ENCODE peak calls at places on chromosomes 11 and 22, in five cellular contexts. D, I, O, T and J are unnamed samples. For H3K27me3, the result is how much of the 10 kb centered on the place peaks cover.

GRCh38 chr11:120563698-120564572 is 52.4 kb downstream of the GRIK4 start:
- DNase-seq in T (no peak), O (peak), D (no peak), I (no peak), J (peak)

GRCh38 chr11:20782771-20783170 is 113.4 kb downstream of the NELL1 start:
- DNase-seq in I (no peak), T (no peak), O (no peak), D (no peak), J (no peak)

GRCh38 chr11:34395916-34396555 is 38.2 kb upstream of the ABTB2 start:
- DNase-seq in I (peak), D (no peak), T (no peak), O (no peak), J (no peak)

GRCh38 chr22:30250713-30251267 is 4.2 kb upstream of the LIF start:
- DNase-seq in D (no peak), I (no peak), O (no peak), T (no peak), J (no peak)

GRCh38 chr11:83612891-83613766 is 327.0 kb upstream of the CCDC90B start:
- DNase-seq in T (no peak), O (no peak), I (no peak), D (no peak), J (no peak)

GRCh38 chr22:32904044-32904443 is 102.5 kb downstream of the TIMP3 start:
- DNase-seq in T (no peak), D (no peak), O (peak), I (no peak), J (peak)

GRCh38 chr11:1766719-1767398 is 3.1 kb upstream of the CTSD start:
- DNase-seq in O (no peak), T (peak), I (no peak), D (no peak), J (no peak)

GRCh38 chr11:11816511-11817319 is 25.1 kb upstream of the USP47 start:
- DNase-seq in T (no peak), D (no peak), O (no peak), I (no peak), J (peak)

GRCh38 chr11:36023922-36024321 is 80.1 kb downstream of the LDLRAD3 start:
- DNase-seq in I (no peak), O (no peak), D (no peak), T (no peak), J (no peak)

GRCh38 chr11:86418929-86419328 is 44.2 kb downstream of the CCDC81 start:
- DNase-seq in I (no peak), O (no peak), T (no peak), D (no peak), J (no peak)

GRCh38 chr11:111676878-111677585 is 74.8 kb downstream of the SIK2 start:
- DNase-seq in I (no peak), T (no peak), D (no peak), O (no peak), J (no peak)

GRCh38 chr11:105177658-105178057 is 38.1 kb upstream of the CARD18 start:
- DNase-seq in T (no peak), O (no peak), D (no peak), I (no peak), J (peak)

GRCh38 chr11:58801974-58802545 is 42.4 kb downstream of the GLYATL2 start:
- DNase-seq in T (no peak), D (no peak), O (no peak), I (no peak), J (no peak)

GRCh38 chr22:30459206-30460052 is 12.4 kb downstream of the SEC14L3 start:
- DNase-seq in T (no peak), O (no peak), D (no peak), I (no peak), J (peak)

GRCh38 chr11:78795862-78796261 is 221.2 kb upstream of the NARS2 start:
- DNase-seq in O (no peak), T (no peak), I (no peak), D (no peak), J (no peak)

GRCh38 chr11:108743851-108744250 is 79.0 kb downstream of the DDX10 start:
- DNase-seq in D (no peak), T (no peak), O (no peak), I (no peak), J (no peak)

GRCh38 chr11:16239130-16240105 is 116.9 kb downstream of the SOX6 start:
- DNase-seq in I (no peak), T (no peak), D (no peak), O (no peak), J (no peak)

GRCh38 chr11:82049199-82049598 is 684.5 kb downstream of the FAM181B start:
- DNase-seq in O (no peak), I (no peak), D (no peak), T (no peak), J (no peak)

GRCh38 chr11:116510886-116511650 is 261.7 kb downstream of the BUD13 start:
- DNase-seq in I (no peak), D (peak), T (no peak), O (no peak), J (no peak)

GRCh38 chr22:19522881-19523239 is 1.4 kb downstream of the CLDN5 start:
- DNase-seq in D (no peak), T (no peak), O (no peak), I (no peak), J (no peak)

GRCh38 chr11:4441500-4441899 is 7.6 kb upstream of the OR52K2 start:
- DNase-seq in D (no peak), O (no peak), T (no peak), I (no peak), J (no peak)
- H3K27ac ChIP-seq in D (no peak), O (no peak), T (no peak), I (no peak), J (no peak)

GRCh38 chr11:57179701-57180100 is 2.1 kb upstream of the LRRC55 start:
- DNase-seq in D (no peak), O (no peak), T (no peak), I (no peak), J (no peak)

GRCh38 chr11:57180141-57180561 is 1.6 kb upstream of the LRRC55 start:
- DNase-seq in D (no peak), O (peak), I (no peak), T (no peak), J (no peak)

GRCh38 chr11:57172031-57172430 is 9.7 kb upstream of the LRRC55 start:
- DNase-seq in T (no peak), O (no peak), I (no peak), D (no peak), J (no peak)

GRCh38 chr11:57174656-57175055 is 7.1 kb upstream of the LRRC55 start:
- DNase-seq in T (no peak), O (no peak), I (no peak), D (no peak), J (no peak)

DNA sequence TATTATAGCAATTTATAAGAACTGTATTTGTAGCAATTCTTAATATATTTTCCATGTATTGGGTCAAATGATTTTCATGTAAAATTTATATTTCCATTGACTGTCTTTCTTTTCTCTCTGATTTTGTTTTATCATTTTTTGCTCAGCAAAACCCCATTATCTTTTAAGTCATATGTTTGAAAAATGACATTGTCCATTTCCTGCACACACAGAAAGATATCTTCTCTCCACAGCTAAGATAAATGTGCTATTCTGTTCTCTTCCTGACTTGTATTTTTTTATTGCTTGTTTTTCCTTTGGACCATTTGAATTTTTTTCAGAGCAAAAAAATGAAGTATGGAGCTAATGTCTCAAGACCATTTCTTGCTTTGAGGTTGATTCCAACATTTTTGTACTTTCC is 6.3 kb upstream of the LRRC55 start:
- DNase-seq in I (no peak), D (no peak), T (no peak), O (no peak), J (no peak)
- H3K27me3 ChIP-seq in I (under half), D (under half), T (under half), O (under half), J (under half)

DNA sequence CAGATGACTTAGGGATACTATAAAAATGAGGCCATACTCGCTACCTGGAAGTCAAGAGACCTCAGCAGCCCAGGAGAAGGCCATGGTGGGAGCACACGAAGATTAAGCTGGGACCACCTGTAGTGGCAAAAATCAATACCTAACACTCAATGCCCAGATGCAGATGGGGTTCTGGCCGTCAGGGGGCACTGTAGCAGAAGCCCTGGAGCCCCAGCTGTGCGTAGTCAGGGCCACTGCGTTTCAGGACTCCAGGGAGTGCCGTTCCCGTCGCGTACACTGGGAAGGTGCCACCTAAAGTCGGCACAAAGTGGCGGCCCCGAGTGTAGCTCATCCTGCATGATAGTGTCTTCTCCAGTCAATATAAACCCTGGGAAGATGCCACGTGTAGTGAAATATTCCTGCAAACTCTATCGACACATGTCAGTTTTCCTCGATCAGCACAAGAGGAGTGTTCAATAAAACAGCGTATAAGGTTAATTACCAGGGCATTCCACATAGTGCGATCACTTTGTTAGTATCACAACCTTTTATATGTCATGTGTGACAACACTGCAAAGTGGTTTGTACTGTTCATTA is 123.7 kb upstream of the NTM start:
- DNase-seq in T (peak), D (no peak), I (no peak), O (peak), J (peak)
- TF ChIP-seq CTCF in T (peak), D (no peak), I (no peak), O (no peak), J (peak)

DNA sequence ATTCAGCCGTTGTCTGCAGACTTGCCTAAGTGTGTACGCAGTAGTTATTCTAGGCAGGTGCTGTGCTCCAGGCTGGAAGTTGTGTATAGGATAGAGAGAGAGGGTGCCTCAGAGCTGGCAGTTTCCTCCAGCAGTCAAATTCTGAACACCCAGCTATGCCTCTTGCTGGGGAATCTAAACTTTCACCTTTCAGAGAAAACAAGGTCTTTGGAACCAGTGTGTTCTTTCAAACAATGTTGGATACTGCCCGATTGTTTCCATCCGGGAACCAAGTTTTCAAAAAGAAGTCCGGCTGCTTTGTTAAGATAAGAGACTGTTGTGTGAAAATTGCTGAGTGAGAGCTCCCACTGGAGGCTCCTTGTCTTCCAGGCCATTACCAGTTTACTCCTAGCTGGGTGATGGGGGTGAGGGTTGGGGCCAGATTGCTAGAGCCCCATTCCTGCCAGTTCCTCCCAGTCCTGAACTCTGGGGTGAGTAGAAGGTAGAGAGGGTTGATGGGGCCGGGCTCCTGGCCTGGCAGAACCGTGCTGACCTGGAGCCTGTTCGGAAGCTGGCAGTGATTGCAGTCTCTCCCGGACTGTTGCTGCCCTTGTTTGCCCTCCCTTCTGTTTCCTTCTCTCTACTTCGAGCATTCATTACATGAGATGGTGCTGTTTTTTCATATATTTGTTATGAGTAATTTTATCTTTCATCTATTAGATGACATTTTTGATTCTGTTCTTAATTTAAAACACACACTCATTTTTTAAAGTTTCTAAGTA is 150.2 kb downstream of the TEAD1 start:
- DNase-seq in T (no peak), I (no peak), O (peak), D (no peak), J (peak)
- H3K27ac ChIP-seq in T (peak), I (no peak), O (peak), D (no peak), J (peak)

DNA sequence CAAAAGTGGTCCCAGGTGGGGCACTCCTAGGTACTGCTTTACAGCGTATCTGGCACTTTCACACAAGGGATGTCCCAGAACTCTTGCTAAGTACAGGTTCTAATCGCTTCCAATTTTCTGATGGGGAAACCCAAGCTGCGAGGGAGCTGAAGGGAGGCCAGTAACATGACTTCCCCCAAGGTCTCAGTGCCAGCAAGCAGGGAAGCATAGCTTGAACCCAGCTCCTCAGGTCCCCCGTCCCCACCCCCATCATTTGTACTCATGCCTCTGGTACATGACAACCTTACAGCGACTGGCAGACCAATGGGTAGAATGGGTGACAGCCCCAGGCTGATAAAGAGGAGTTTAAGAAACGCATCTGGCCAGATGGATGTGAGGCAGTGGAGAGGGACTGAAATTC is 716 bp upstream of the ABCC8 start:
- DNase-seq in I (no peak), D (no peak), O (no peak), T (no peak), J (no peak)
- H3K27me3 ChIP-seq in I (under half), D (under half), O (under half), T (under half), J (half or more)

DNA sequence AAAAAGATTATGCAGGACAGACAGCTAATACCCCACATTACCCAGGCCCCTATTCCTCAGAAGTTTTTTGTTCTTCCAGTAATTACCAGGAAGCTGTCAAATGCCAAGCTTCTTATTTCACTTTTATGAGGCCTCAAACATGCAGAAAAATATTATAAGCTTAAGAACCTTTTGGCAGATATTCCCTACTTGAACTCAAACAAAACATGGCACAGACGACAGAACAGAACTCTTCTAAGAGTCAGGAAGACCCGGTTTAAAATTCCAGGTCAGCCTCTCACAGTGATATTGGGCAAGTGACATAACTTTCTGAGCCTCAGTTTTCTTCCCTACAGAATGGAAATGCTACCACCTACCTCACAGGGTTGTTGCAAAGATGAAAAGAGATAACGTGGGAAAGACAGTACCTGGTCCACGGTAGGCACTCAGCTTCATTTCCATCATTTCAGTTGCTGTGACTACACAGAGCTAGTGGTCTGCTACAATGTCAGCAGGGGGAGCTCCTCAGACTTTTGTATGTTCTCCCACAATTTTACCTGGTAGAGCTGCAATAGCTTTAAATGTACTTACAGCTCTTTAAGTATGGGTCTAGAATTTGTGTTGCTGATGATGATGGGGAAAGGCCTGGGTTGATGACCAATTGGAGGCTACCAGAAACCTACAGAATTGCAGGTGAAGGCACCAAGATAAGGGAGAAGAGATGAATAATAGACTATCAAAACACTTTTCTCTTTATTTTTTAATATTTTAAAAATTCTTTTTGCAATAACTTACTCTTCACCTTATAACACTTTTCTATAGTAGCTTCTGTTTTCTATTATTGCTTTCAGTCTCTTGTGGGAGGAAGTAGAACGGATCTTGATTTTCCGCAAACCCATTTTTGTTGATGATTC is 98.3 kb upstream of the CHRM4 start:
- DNase-seq in O (no peak), D (peak), T (no peak), I (no peak), J (peak)
- TF ChIP-seq CTCF in O (no peak), D (peak), T (peak), I (no peak), J (peak)

DNA sequence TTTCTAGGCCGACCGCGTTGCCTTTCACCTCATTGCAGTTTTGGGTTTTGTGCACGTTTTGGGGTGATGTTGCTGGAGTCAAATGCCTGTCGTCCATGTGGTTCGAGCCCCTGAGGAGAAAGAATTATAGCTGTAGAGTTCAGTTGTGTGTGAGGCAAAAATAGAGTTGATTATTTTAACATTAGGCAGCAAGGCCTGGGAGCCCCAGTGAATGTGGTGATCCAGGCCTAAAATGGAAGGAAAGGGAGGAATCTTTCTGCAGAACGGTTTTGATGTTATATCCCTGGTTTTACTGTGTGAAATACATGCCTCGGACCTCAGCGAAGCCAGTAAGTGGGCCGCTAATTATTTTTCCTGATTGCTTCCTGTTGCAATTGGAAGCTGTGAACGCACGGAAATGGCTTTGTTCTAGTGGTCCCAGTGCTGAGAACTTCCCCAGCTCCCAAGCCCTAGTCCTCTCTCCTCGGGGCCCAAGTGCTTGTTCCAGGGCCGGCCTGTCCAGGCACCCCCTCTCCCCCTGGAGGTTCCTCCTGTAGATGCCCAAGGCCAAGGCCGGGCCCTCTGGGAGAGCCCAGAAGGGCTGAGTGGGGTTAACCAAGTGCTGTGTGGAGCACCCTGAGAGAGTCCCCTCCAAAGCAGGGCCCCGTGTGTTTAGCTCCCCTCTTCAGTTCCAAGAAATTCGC is 2.0 kb downstream of the LRP5 start:
- DNase-seq in I (no peak), O (no peak), T (no peak), D (no peak), J (peak)
- H3K27ac ChIP-seq in I (peak), O (no peak), T (peak), D (no peak), J (peak)